ENCODE peak calls at places on chromosomes 16 and 17, in six cellular contexts. Q is progenitor cell of endocrine pancreas; D is anterior cingulate cortex; G is COR-L47; Y is activated CD8-positive, alpha-beta memory T cell treated with anti-CD3 and anti-CD28 coated beads for 1 hour; J is RWPE1. N is an unnamed sample.

GRCh38 chr17:77002103-77003045 is 134.2 kb downstream of the MGAT5B start:
- DNase-seq in Q (no peak), D (no peak), G (peak; percentile 10), Y (no peak), J (peak; percentile 87), N (no peak)

GRCh38 chr17:50182783-50183438 is 17.1 kb downstream of the SGCA start:
- DNase-seq in Q (no peak), D (no peak), G (no peak), Y (no peak), J (no peak), N (no peak)

GRCh38 chr16:11138769-11139623 is 117.0 kb downstream of the SOCS1 start:
- DNase-seq in Q (no peak), D (no peak), G (no peak), Y (no peak), J (no peak), N (no peak)

GRCh38 chr16:3195975-3196374 is 8.0 kb downstream of the OR1F1 start:
- DNase-seq in Q (no peak), D (no peak), G (no peak), Y (no peak), J (no peak), N (no peak)

GRCh38 chr17:68344701-68345136 is 53.4 kb downstream of the ARSG start:
- DNase-seq in Q (no peak), D (no peak), G (no peak), Y (peak; percentile 30), J (no peak), N (no peak)

GRCh38 chr17:58377661-58378060 is 25.7 kb upstream of the SUPT4H1 start:
- DNase-seq in Q (no peak), D (no peak), G (no peak), Y (no peak), J (no peak), N (no peak)

GRCh38 chr16:86978445-86979030 is 338.7 kb downstream of the C16orf95 start:
- DNase-seq in Q (no peak), D (no peak), G (no peak), Y (no peak), J (no peak), N (no peak)

GRCh38 chr17:41308251-41308917 is 725 bp downstream of the KRTAP16-1 start:
- DNase-seq in Q (no peak), D (no peak), G (peak; percentile 82), Y (peak; percentile 52), J (no peak), N (peak; percentile 85)

GRCh38 chr16:54375056-54375455 is 88.5 kb upstream of the IRX3 start:
- DNase-seq in Q (no peak), D (no peak), G (no peak), Y (no peak), J (no peak), N (no peak)

GRCh38 chr16:66064811-66065530 is 301.5 kb upstream of the CDH5 start:
- DNase-seq in Q (no peak), D (no peak), G (no peak), Y (no peak), J (no peak), N (no peak)

GRCh38 chr16:12574721-12575120 is 229.0 kb downstream of the CPPED1 start:
- DNase-seq in Q (no peak), D (no peak), G (no peak), Y (no peak), J (no peak), N (no peak)

GRCh38 chr17:57579245-57579644 is 165.9 kb downstream of the CCDC182 start:
- DNase-seq in Q (no peak), D (no peak), G (no peak), Y (no peak), J (no peak), N (no peak)

GRCh38 chr16:4693956-4694663 is 748 bp downstream of the NUDT16L1 start:
- DNase-seq in Q (no peak), D (no peak), G (no peak), Y (peak; percentile 37), J (peak; percentile 36), N (no peak)

GRCh38 chr16:76729525-76729924 is 452.3 kb downstream of the CNTNAP4 start:
- DNase-seq in Q (no peak), D (no peak), G (peak; percentile 66), Y (no peak), J (peak; percentile 56), N (no peak)

GRCh38 chr17:49003557-49004511 is 6.6 kb downstream of the IGF2BP1 start:
- DNase-seq in Q (peak; percentile 9), D (no peak), G (no peak), Y (no peak), J (no peak), N (no peak)

GRCh38 chr16:64356267-64356666 is 765.6 kb downstream of the CDH11 start:
- DNase-seq in Q (no peak), D (no peak), G (no peak), Y (no peak), J (peak; percentile 2), N (no peak)

GRCh38 chr17:72182256-72182890 is 61.6 kb downstream of the SOX9 start:
- DNase-seq in Q (no peak), D (no peak), G (peak; percentile 82), Y (no peak), J (no peak), N (no peak)

GRCh38 chr16:71473891-71474290 is 11.8 kb upstream of the ZNF23 start:
- DNase-seq in Q (no peak), D (no peak), G (no peak), Y (no peak), J (peak; percentile 26), N (no peak)

GRCh38 chr16:56609463-56609921 is 1.1 kb downstream of the MT2A start:
- DNase-seq in Q (no peak), D (peak; percentile 27), G (peak; percentile 28), Y (no peak), J (peak; percentile 78), N (peak; percentile 5)

GRCh38 chr17:34161600-34161999 is 93.5 kb upstream of the CCL2 start:
- DNase-seq in Q (no peak), D (no peak), G (no peak), Y (no peak), J (no peak), N (no peak)

GRCh38 chr16:83955218-83956130 is 2.4 kb downstream of the OSGIN1 start:
- DNase-seq in Q (no peak), D (no peak), G (no peak), Y (no peak), J (no peak), N (no peak)

GRCh38 chr16:67155305-67156145 is 4.2 kb downstream of the TRADD start:
- DNase-seq in Q (peak; percentile 80), D (peak; percentile 71), G (peak; percentile 65), Y (peak; percentile 73), J (peak; percentile 74), N (peak; percentile 9)

GRCh38 chr17:60039096-60039495 is 39.6 kb downstream of the HEATR6 start:
- DNase-seq in Q (no peak), D (no peak), G (no peak), Y (no peak), J (no peak), N (no peak)

GRCh38 chr17:74268554-74268953 is 5.5 kb upstream of the DNAI2 start:
- DNase-seq in Q (no peak), D (no peak), G (no peak), Y (no peak), J (no peak), N (no peak)

GRCh38 chr17:50769884-50770283 is 2.6 kb upstream of the ANKRD40CL start:
- DNase-seq in Q (no peak), D (no peak), G (no peak), Y (no peak), J (no peak), N (no peak)

GRCh38 chr17:41507315-41507880 is 2.0 kb upstream of the KRT13 start:
- DNase-seq in Q (no peak), D (no peak), G (no peak), Y (no peak), J (peak; percentile 76), N (no peak)

GRCh38 chr17:11487469-11487868 is 110.8 kb upstream of the DNAH9 start:
- DNase-seq in Q (no peak), D (no peak), G (no peak), Y (no peak), J (no peak), N (no peak)

GRCh38 chr17:62093188-62094155 is 28.4 kb upstream of the MED13 start:
- DNase-seq in Q (no peak), D (no peak), G (no peak), Y (no peak), J (peak; percentile 87), N (no peak)